ENCODE peak calls at places on chromosomes 4 and X, in four cellular contexts. X, J, S and M are unnamed samples.

GRCh38 chrX:29902004-29902403 is 313.4 kb upstream of the MAGEB2 start:
- DNase-seq in X (no peak), J (no peak), S (no peak), M (no peak)

GRCh38 chrX:68433155-68433980 is at the start of gene OPHN1:
- DNase-seq in J (peak), X (peak), S (peak), M (peak)

GRCh38 chr4:3263053-3263958 is 14.3 kb downstream of the MSANTD1 start:
- DNase-seq in J (no peak), X (peak), S (no peak), M (no peak)

GRCh38 chr4:153137677-153138630 is 66.3 kb upstream of the TRIM2 start:
- DNase-seq in X (no peak), S (no peak), J (no peak), M (no peak)

GRCh38 chr4:87410157-87410556 is 12.2 kb upstream of the NUDT9 start:
- DNase-seq in J (no peak), X (no peak), S (no peak), M (no peak)

GRCh38 chr4:107799634-107800033 is 25.1 kb upstream of the SGMS2 start:
- DNase-seq in S (no peak), X (no peak), J (no peak), M (no peak)

GRCh38 chr4:156829194-156829593 is 142.4 kb downstream of the PDGFC start:
- DNase-seq in S (peak), J (no peak), X (peak), M (no peak)

GRCh38 chr4:79574741-79575451 is 166.9 kb upstream of the GK2 start:
- DNase-seq in S (no peak), J (no peak), X (no peak), M (no peak)

GRCh38 chr4:40515398-40516293 is 114.0 kb downstream of the RBM47 start:
- DNase-seq in X (peak), S (no peak), J (no peak), M (no peak)

GRCh38 chrX:55490974-55491373 is 1.3 kb upstream of the USP51 start:
- DNase-seq in J (no peak), X (no peak), S (no peak), M (no peak)

GRCh38 chrX:31128849-31129248 is 57.0 kb upstream of the FTHL17 start:
- DNase-seq in J (no peak), X (no peak), S (no peak), M (no peak)

GRCh38 chr4:74449571-74450297 is 4.8 kb downstream of the AREG start:
- DNase-seq in J (no peak), X (no peak), S (no peak), M (no peak)

GRCh38 chr4:174005422-174005821 is 278.0 kb downstream of the FBXO8 start:
- DNase-seq in J (no peak), S (no peak), X (no peak), M (no peak)